ENCODE peak calls at places on chromosomes 1 and 21, in six cellular contexts. K is HCT116, X is stomach, Q is adrenal gland, R is NB4, M is prostate gland. E is an unnamed sample.

GRCh38 chr1:1827456-1827855 is 49.2 kb upstream of the NADK start:
- DNase-seq in K (no peak), X (no peak), Q (no peak), R (no peak), M (no peak), E (no peak)

GRCh38 chr1:32105338-32105737 is 2.5 kb upstream of the KPNA6 start:
- DNase-seq in K (no peak), X (no peak), Q (no peak), R (no peak), M (no peak), E (no peak)

GRCh38 chr1:204917802-204918201 is 47.1 kb downstream of the NFASC start:
- DNase-seq in K (no peak), X (no peak), Q (no peak), R (no peak), M (no peak), E (no peak)

GRCh38 chr1:222196736-222197135 is 351.2 kb downstream of the HHIPL2 start:
- DNase-seq in K (no peak), X (no peak), Q (no peak), R (no peak), M (no peak), E (no peak)

GRCh38 chr1:118487932-118488331 is 302.9 kb upstream of the SPAG17 start:
- DNase-seq in K (no peak), X (no peak), Q (no peak), R (no peak), M (no peak), E (no peak)

GRCh38 chr1:19651141-19651737 is 7.1 kb downstream of the NBL1 start:
- DNase-seq in K (no peak), X (peak; percentile 58), Q (peak; percentile 59), R (peak; percentile 67), M (peak; percentile 40), E (peak; percentile 40)

GRCh38 chr21:25425156-25425555 is 182.1 kb downstream of the MRPL39 start:
- DNase-seq in K (no peak), X (no peak), Q (no peak), R (no peak), M (no peak), E (no peak)

GRCh38 chr1:156836041-156836654 is 19.5 kb upstream of the SH2D2A start:
- DNase-seq in K (no peak), X (no peak), Q (no peak), R (no peak), M (no peak), E (no peak)

GRCh38 chr1:233561708-233562426 is 52.0 kb upstream of the KCNK1 start:
- DNase-seq in K (no peak), X (no peak), Q (no peak), R (no peak), M (no peak), E (no peak)

GRCh38 chr1:76148460-76148859 is 73.9 kb downstream of the ST6GALNAC3 start:
- DNase-seq in K (no peak), X (no peak), Q (no peak), R (no peak), M (no peak), E (no peak)

GRCh38 chr21:33975548-33976081 is 60.0 kb upstream of the ATP5PO start:
- DNase-seq in K (no peak), X (no peak), Q (no peak), R (peak; percentile 92), M (no peak), E (peak; percentile 10)
- TF ChIP-seq POLR2A in K (no peak), X (no peak), Q (no peak), R (no peak), M (no peak), E (no peak)

GRCh38 chr1:30744060-30744756 is 13.4 kb downstream of the LAPTM5 start:
- DNase-seq in K (no peak), X (no peak), Q (no peak), R (no peak), M (no peak), E (peak; percentile 15)
- TF ChIP-seq POLR2A in K (no peak), X (no peak), Q (no peak), R (no peak), M (no peak), E (no peak)

GRCh38 chr21:45601551-45601950 is 42.0 kb upstream of the PCBP3 start:
- DNase-seq in K (no peak), X (no peak), Q (no peak), R (no peak), M (no peak), E (no peak)
- TF ChIP-seq POLR2A in K (no peak), X (no peak), Q (no peak), R (no peak), M (no peak), E (no peak)

GRCh38 chr1:248850124-248850523 is 8.8 kb downstream of the ZNF692 start:
- DNase-seq in K (no peak), X (no peak), Q (no peak), R (no peak), M (no peak), E (no peak)

GRCh38 chr1:248847956-248848561 is 10.0 kb downstream of the ZNF672 start:
- DNase-seq in K (no peak), X (no peak), Q (no peak), R (no peak), M (no peak), E (no peak)

GRCh38 chr1:248848596-248848995 is 10.3 kb downstream of the ZNF692 start:
- DNase-seq in K (no peak), X (no peak), Q (no peak), R (no peak), M (no peak), E (no peak)

GRCh38 chr1:248849637-248850036 is 9.2 kb downstream of the ZNF692 start:
- DNase-seq in K (no peak), X (no peak), Q (no peak), R (no peak), M (no peak), E (no peak)

GRCh38 chr1:248849152-248849551 is 9.7 kb downstream of the ZNF692 start:
- DNase-seq in K (no peak), X (peak; percentile 63), Q (no peak), R (no peak), M (no peak), E (no peak)
- TF ChIP-seq POLR2A in K (no peak), X (no peak), Q (no peak), R (no peak), M (no peak), E (peak; percentile 38)

E was measured in erythroblast.